ENCODE peak calls at places on chromosomes 7 and 10, in ten cellular contexts. X is left ventricle myocardium inferior; E is heart right ventricle; H is GM04503; O is adipocyte; R is foreskin fibroblast; C is activated naive CD4-positive, alpha-beta T cell treated with anti-CD3 and anti-CD28 coated beads, Interleukin-2, amount 10 ng/mL, durations not matched to agents 7 days and 5 days; K is RCC 7860; S is breast epithelium; B is H54. A is an unnamed sample.

GRCh38 chr7:123570390-123571182 is 13.0 kb upstream of the NDUFA5 start:
- DNase-seq in X (no peak), E (no peak), H (no peak), O (no peak), R (no peak), C (no peak), K (no peak), S (no peak), B (no peak), A (no peak)

GRCh38 chr7:913736-914520 is 37.6 kb downstream of the GET4 start:
- DNase-seq in X (no peak), E (no peak), H (no peak), O (no peak), R (no peak), C (no peak), K (peak), S (no peak), B (no peak), A (no peak)

GRCh38 chr7:155258233-155258575 is 39.5 kb upstream of the INSIG1 start:
- DNase-seq in X (no peak), E (peak), H (peak), O (peak), R (peak), C (no peak), K (peak), S (no peak), B (peak), A (no peak)

GRCh38 chr7:156082048-156082447 is 269.8 kb upstream of the SHH start:
- DNase-seq in X (no peak), E (no peak), H (no peak), O (no peak), R (no peak), C (no peak), K (no peak), S (no peak), B (no peak), A (no peak)

GRCh38 chr7:122006687-122007086 is 133.7 kb downstream of the PTPRZ1 start:
- DNase-seq in X (no peak), E (no peak), H (no peak), O (no peak), R (no peak), C (no peak), K (no peak), S (no peak), B (no peak), A (no peak)

GRCh38 chr7:102914585-102914984 is 1.8 kb downstream of the LRRC17 start:
- DNase-seq in X (peak), E (peak), H (no peak), O (no peak), R (peak), C (no peak), K (no peak), S (no peak), B (peak), A (no peak)

GRCh38 chr10:129717816-129718547 is 246.1 kb downstream of the EBF3 start:
- DNase-seq in X (no peak), E (no peak), H (no peak), O (no peak), R (no peak), C (no peak), K (no peak), S (no peak), B (no peak), A (no peak)

GRCh38 chr10:103510791-103511757 is 17.6 kb downstream of the NEURL1 start:
- DNase-seq in X (no peak), E (no peak), H (no peak), O (no peak), R (no peak), C (no peak), K (no peak), S (no peak), B (no peak), A (no peak)

GRCh38 chr7:28988818-28989595 is 30.9 kb upstream of the TRIL start:
- DNase-seq in X (no peak), E (no peak), H (peak), O (peak), R (peak), C (no peak), K (no peak), S (no peak), B (no peak), A (no peak)

GRCh38 chr7:44607141-44608068 is 978 bp downstream of the OGDH start:
- DNase-seq in X (no peak), E (no peak), H (no peak), O (no peak), R (no peak), C (no peak), K (no peak), S (no peak), B (no peak), A (no peak)

GRCh38 chr10:133162910-133163856 is 3.2 kb downstream of the KNDC1 start:
- DNase-seq in X (no peak), E (no peak), H (no peak), O (no peak), R (no peak), C (no peak), K (no peak), S (peak), B (no peak), A (no peak)

GRCh38 chr7:105153531-105153930 is 139.5 kb downstream of the KMT2E start:
- DNase-seq in X (no peak), E (no peak), H (no peak), O (no peak), R (no peak), C (no peak), K (no peak), S (no peak), B (no peak), A (no peak)

GRCh38 chr10:59064759-59065498 is 111.5 kb upstream of the PHYHIPL start:
- DNase-seq in X (no peak), E (no peak), H (no peak), O (no peak), R (no peak), C (no peak), K (no peak), S (no peak), B (no peak), A (no peak)

GRCh38 chr10:22657028-22657427 is 57.4 kb downstream of the PIP4K2A start:
- DNase-seq in X (no peak), E (no peak), H (no peak), O (no peak), R (no peak), C (no peak), K (no peak), S (no peak), B (no peak), A (no peak)

GRCh38 chr10:19659920-19660655 is 156.1 kb upstream of the PLXDC2 start:
- DNase-seq in X (no peak), E (no peak), H (no peak), O (no peak), R (no peak), C (no peak), K (peak), S (no peak), B (no peak), A (no peak)

GRCh38 chr7:102836206-102836938 is 76.4 kb upstream of the LRRC17 start:
- DNase-seq in X (no peak), E (no peak), H (peak), O (peak), R (peak), C (no peak), K (peak), S (no peak), B (peak), A (no peak)

GRCh38 chr10:106395061-106395749 is 769.3 kb downstream of the SORCS1 start:
- DNase-seq in X (no peak), E (no peak), H (no peak), O (no peak), R (no peak), C (no peak), K (no peak), S (no peak), B (no peak), A (no peak)

GRCh38 chr7:47744883-47745282 is 163.0 kb upstream of the TNS3 start:
- DNase-seq in X (no peak), E (no peak), H (no peak), O (no peak), R (no peak), C (no peak), K (no peak), S (no peak), B (no peak), A (no peak)

GRCh38 chr7:69982197-69982596 is 383.9 kb downstream of the AUTS2 start:
- DNase-seq in X (no peak), E (no peak), H (no peak), O (peak), R (no peak), C (no peak), K (no peak), S (no peak), B (no peak), A (no peak)

GRCh38 chr7:100595188-100595587 is 7.0 kb upstream of the PCOLCE start:
- DNase-seq in X (no peak), E (no peak), H (no peak), O (no peak), R (no peak), C (no peak), K (no peak), S (no peak), B (no peak), A (no peak)

GRCh38 chr10:69389827-69390490 is 26.8 kb downstream of the TACR2 start:
- DNase-seq in X (peak), E (peak), H (no peak), O (peak), R (no peak), C (peak), K (peak), S (no peak), B (peak), A (no peak)

GRCh38 chr7:27714831-27715444 is 25.0 kb upstream of the TAX1BP1 start:
- DNase-seq in X (no peak), E (no peak), H (no peak), O (peak), R (no peak), C (no peak), K (no peak), S (no peak), B (no peak), A (no peak)

GRCh38 chr7:100478966-100479660 is at the start of gene TSC22D4:
- DNase-seq in X (peak), E (peak), H (peak), O (peak), R (peak), C (peak), K (peak), S (peak), B (peak), A (peak)

GRCh38 chr10:1050555-1050954 is 1.6 kb upstream of the IDI1 start:
- DNase-seq in X (no peak), E (no peak), H (no peak), O (no peak), R (no peak), C (peak), K (no peak), S (no peak), B (no peak), A (no peak)

GRCh38 chr10:60270426-60270825 is 119.2 kb downstream of the ANK3 start:
- DNase-seq in X (no peak), E (no peak), H (no peak), O (no peak), R (peak), C (no peak), K (no peak), S (no peak), B (no peak), A (no peak)

GRCh38 chr7:20786779-20787651 is at the start of gene SP8:
- DNase-seq in X (no peak), E (no peak), H (no peak), O (peak), R (no peak), C (peak), K (peak), S (no peak), B (peak), A (no peak)

GRCh38 chr10:3978762-3979161 is 193.8 kb upstream of the KLF6 start:
- DNase-seq in X (no peak), E (no peak), H (no peak), O (no peak), R (no peak), C (no peak), K (peak), S (no peak), B (no peak), A (no peak)

GRCh38 chr7:150806454-150806853 is 5.9 kb downstream of the TMEM176A start:
- DNase-seq in X (no peak), E (no peak), H (no peak), O (no peak), R (no peak), C (no peak), K (no peak), S (no peak), B (no peak), A (no peak)